ENCODE peak calls at places on chromosome 1, in five cellular contexts. One of them, this sample, is unnamed.

GRCh38 chr1:218499021-218499691 is 154.0 kb downstream of the TGFB2 start:
- DNase-seq in GM10248: no peak
- DNase-seq in sciatic nerve: no peak
- DNase-seq in Right ventricle myocardium superior: no peak
- DNase-seq in Calu3: no peak
- DNase-seq in this sample: no peak

GRCh38 chr1:156963621-156964020 is 43.2 kb downstream of the LRRC71 start:
- DNase-seq in GM10248: no peak
- DNase-seq in sciatic nerve: no peak
- DNase-seq in Right ventricle myocardium superior: no peak
- DNase-seq in Calu3: no peak
- DNase-seq in this sample: no peak

GRCh38 chr1:39857479-39857878 is 25.8 kb downstream of the TRIT1 start:
- DNase-seq in GM10248: no peak
- DNase-seq in sciatic nerve: no peak
- DNase-seq in Right ventricle myocardium superior: no peak
- DNase-seq in Calu3: no peak
- DNase-seq in this sample: no peak

GRCh38 chr1:247496581-247497285 is 38.8 kb upstream of the OR2B11 start:
- DNase-seq in GM10248: no peak
- DNase-seq in sciatic nerve: no peak
- DNase-seq in Right ventricle myocardium superior: no peak
- DNase-seq in Calu3: no peak
- DNase-seq in this sample: no peak

GRCh38 chr1:26280333-26281042 is 602 bp downstream of the SH3BGRL3 start:
- DNase-seq in GM10248: no peak
- DNase-seq in sciatic nerve: no peak
- DNase-seq in Right ventricle myocardium superior: no peak
- DNase-seq in Calu3: no peak
- DNase-seq in this sample: peak; percentile 47

GRCh38 chr1:218524526-218524925 is 179.4 kb downstream of the TGFB2 start:
- DNase-seq in GM10248: no peak
- DNase-seq in sciatic nerve: no peak
- DNase-seq in Right ventricle myocardium superior: no peak
- DNase-seq in Calu3: no peak
- DNase-seq in this sample: no peak

GRCh38 chr1:167923324-167924039 is 9.5 kb upstream of the ADCY10 start:
- DNase-seq in GM10248: no peak
- DNase-seq in sciatic nerve: no peak
- DNase-seq in Right ventricle myocardium superior: no peak
- DNase-seq in Calu3: no peak
- DNase-seq in this sample: no peak

GRCh38 chr1:226133504-226134123 is 52.9 kb downstream of the ACBD3 start:
- DNase-seq in GM10248: no peak
- DNase-seq in sciatic nerve: no peak
- DNase-seq in Right ventricle myocardium superior: no peak
- DNase-seq in Calu3: no peak
- DNase-seq in this sample: no peak

GRCh38 chr1:215569987-215570824 is 3.1 kb downstream of the KCTD3 start:
- DNase-seq in GM10248: no peak
- DNase-seq in sciatic nerve: no peak
- DNase-seq in Right ventricle myocardium superior: no peak
- DNase-seq in Calu3: no peak
- DNase-seq in this sample: no peak

GRCh38 chr1:92030701-92031107 is 919 bp downstream of the EPHX4 start:
- DNase-seq in GM10248: no peak
- DNase-seq in sciatic nerve: no peak
- DNase-seq in Right ventricle myocardium superior: no peak
- DNase-seq in Calu3: peak; percentile 51
- DNase-seq in this sample: no peak

GRCh38 chr1:99527078-99527477 is 118.8 kb upstream of the PALMD start:
- DNase-seq in GM10248: no peak
- DNase-seq in sciatic nerve: no peak
- DNase-seq in Right ventricle myocardium superior: no peak
- DNase-seq in Calu3: no peak
- DNase-seq in this sample: no peak

GRCh38 chr1:19096036-19096833 is 113.8 kb downstream of the UBR4 start:
- DNase-seq in GM10248: no peak
- DNase-seq in sciatic nerve: no peak
- DNase-seq in Right ventricle myocardium superior: no peak
- DNase-seq in Calu3: peak; percentile 65
- DNase-seq in this sample: no peak

GRCh38 chr1:3598051-3598471 is 13.2 kb downstream of the MEGF6 start:
- DNase-seq in GM10248: no peak
- DNase-seq in sciatic nerve: peak; percentile 80
- DNase-seq in Right ventricle myocardium superior: peak; percentile 74
- DNase-seq in Calu3: no peak
- DNase-seq in this sample: no peak

GRCh38 chr1:174700775-174701174 is 253.0 kb downstream of the GPR52 start:
- DNase-seq in GM10248: no peak
- DNase-seq in sciatic nerve: no peak
- DNase-seq in Right ventricle myocardium superior: no peak
- DNase-seq in Calu3: no peak
- DNase-seq in this sample: no peak

GRCh38 chr1:193850745-193851144 is 664.3 kb upstream of the B3GALT2 start:
- DNase-seq in GM10248: no peak
- DNase-seq in sciatic nerve: no peak
- DNase-seq in Right ventricle myocardium superior: no peak
- DNase-seq in Calu3: no peak
- DNase-seq in this sample: no peak

GRCh38 chr1:212852105-212852688 is 4.7 kb upstream of the SPATA45 start:
- DNase-seq in GM10248: no peak
- DNase-seq in sciatic nerve: no peak
- DNase-seq in Right ventricle myocardium superior: no peak
- DNase-seq in Calu3: no peak
- DNase-seq in this sample: no peak